ENCODE peak calls at places on chromosomes 4 and X, in seven cellular contexts. X, L, A, W, F, D and B are unnamed samples.
A peak's percentile ranks its signal among the peaks of the same experiment; 100 is the strongest.

GRCh38 chr4:126890383-126890782 is 742.4 kb upstream of the INTU start:
- DNase-seq in X (no peak), W (no peak), D (no peak), F (no peak), L (no peak), A (no peak), B (no peak)

GRCh38 chr4:3793545-3793944 is 27.4 kb downstream of the ADRA2C start:
- DNase-seq in L (no peak), X (no peak), F (no peak), A (no peak), D (no peak), W (no peak), B (no peak)

GRCh38 chr4:183343730-183344129 is 21.5 kb upstream of the CLDN24 start:
- DNase-seq in D (no peak), F (no peak), W (no peak), A (no peak), L (no peak), X (no peak), B (no peak)

GRCh38 chr4:122873752-122874151 is 47.1 kb downstream of the FGF2 start:
- DNase-seq in D (no peak), L (peak; percentile 68), X (no peak), F (no peak), W (no peak), A (no peak), B (peak; percentile 76)

GRCh38 chrX:104750146-104750699 is 184.2 kb downstream of the IL1RAPL2 start:
- DNase-seq in F (no peak), D (no peak), A (no peak), W (no peak), L (peak; percentile 38), X (no peak), B (no peak)

GRCh38 chr4:81648576-81649272 is 177.0 kb upstream of the RASGEF1B start:
- DNase-seq in A (no peak), L (no peak), F (no peak), X (no peak), D (no peak), W (no peak), B (no peak)

GRCh38 chr4:165440415-165440882 is 61.6 kb downstream of the CPE start:
- DNase-seq in F (no peak), D (no peak), W (peak; percentile 42), L (peak; percentile 38), A (no peak), X (no peak), B (peak; percentile 48)

GRCh38 chr4:182293836-182294235 is 50.6 kb downstream of the TENM3 start:
- DNase-seq in X (no peak), W (no peak), D (no peak), F (no peak), A (no peak), L (no peak), B (no peak)

GRCh38 chr4:145842224-145842887 is 96.3 kb downstream of the ZNF827 start:
- DNase-seq in D (no peak), L (peak; percentile 80), F (no peak), X (no peak), W (no peak), A (no peak), B (no peak)

GRCh38 chr4:73599182-73599581 is 21.1 kb downstream of the RASSF6 start:
- DNase-seq in D (peak; percentile 10), W (peak; percentile 38), L (peak; percentile 93), F (peak; percentile 40), A (no peak), X (no peak), B (peak; percentile 90)

GRCh38 chrX:41722220-41722619 is 1.8 kb upstream of the GPR82 start:
- DNase-seq in A (no peak), D (no peak), F (no peak), L (no peak), X (no peak), W (no peak), B (no peak)

GRCh38 chrX:84187501-84188319 is at the start of gene RPS6KA6:
- DNase-seq in W (no peak), A (no peak), D (no peak), X (peak; percentile 27), F (peak; percentile 44), L (peak; percentile 13), B (no peak)

GRCh38 chr4:106316773-106317409 is 541 bp downstream of the AIMP1 start:
- DNase-seq in W (no peak), F (no peak), D (no peak), X (no peak), A (no peak), L (peak; percentile 7), B (no peak)

GRCh38 chr4:4761128-4761991 is 98.1 kb upstream of the MSX1 start:
- DNase-seq in A (no peak), X (peak; percentile 35), F (peak; percentile 69), W (peak; percentile 76), L (no peak), D (no peak), B (no peak)

GRCh38 chr4:26866781-26867180 is 6.1 kb downstream of the STIM2 start:
- DNase-seq in L (no peak), A (no peak), D (no peak), W (no peak), X (no peak), F (no peak), B (no peak)

GRCh38 chr4:40190880-40191815 is 5.7 kb upstream of the RHOH start:
- DNase-seq in L (no peak), F (no peak), A (no peak), D (no peak), W (no peak), X (no peak), B (peak; percentile 54)

GRCh38 chrX:107731831-107732502 is 43.6 kb downstream of the TSC22D3 start:
- DNase-seq in F (peak; percentile 52), X (peak; percentile 61), W (peak; percentile 42), L (peak; percentile 80), D (no peak), A (no peak), B (peak; percentile 62)